ENCODE peak calls at places on chromosome 7, in six cellular contexts. One of them, this sample, is unnamed.

GRCh38 chr7:98762620-98763019 is 107.2 kb downstream of the TMEM130 start:
- DNase-seq in gastrocnemius medialis: no peak
- DNase-seq in psoas muscle: no peak
- DNase-seq in ovary: no peak
- DNase-seq in upper lobe of left lung: no peak
- DNase-seq in lung: no peak
- DNase-seq in this sample: no peak

GRCh38 chr7:158812684-158813083 is 16.6 kb downstream of the ESYT2 start:
- DNase-seq in gastrocnemius medialis: no peak
- DNase-seq in psoas muscle: no peak
- DNase-seq in ovary: no peak
- DNase-seq in upper lobe of left lung: no peak
- DNase-seq in lung: no peak
- DNase-seq in this sample: no peak

GRCh38 chr7:133491846-133492652 is 239.2 kb downstream of the EXOC4 start:
- DNase-seq in gastrocnemius medialis: no peak
- DNase-seq in psoas muscle: no peak
- DNase-seq in ovary: no peak
- DNase-seq in upper lobe of left lung: no peak
- DNase-seq in lung: no peak
- DNase-seq in this sample: no peak

GRCh38 chr7:72405389-72405788 is 6.7 kb downstream of the CALN1 start:
- DNase-seq in gastrocnemius medialis: no peak
- DNase-seq in psoas muscle: no peak
- DNase-seq in ovary: no peak
- DNase-seq in upper lobe of left lung: no peak
- DNase-seq in lung: no peak
- DNase-seq in this sample: no peak

GRCh38 chr7:6619961-6620360 is 4.6 kb downstream of the ZNF853 start:
- DNase-seq in gastrocnemius medialis: no peak
- DNase-seq in psoas muscle: no peak
- DNase-seq in ovary: no peak
- DNase-seq in upper lobe of left lung: no peak
- DNase-seq in lung: no peak
- DNase-seq in this sample: no peak

GRCh38 chr7:32164341-32164996 is 94.3 kb upstream of the PDE1C start:
- DNase-seq in gastrocnemius medialis: no peak
- DNase-seq in psoas muscle: no peak
- DNase-seq in ovary: no peak
- DNase-seq in upper lobe of left lung: no peak
- DNase-seq in lung: no peak
- DNase-seq in this sample: no peak

GRCh38 chr7:45598697-45599520 is 24.7 kb downstream of the ADCY1 start:
- DNase-seq in gastrocnemius medialis: no peak
- DNase-seq in psoas muscle: no peak
- DNase-seq in ovary: no peak
- DNase-seq in upper lobe of left lung: no peak
- DNase-seq in lung: peak; percentile 16
- DNase-seq in this sample: peak; percentile 1

GRCh38 chr7:5333121-5334050 is 50.6 kb downstream of the SLC29A4 start:
- DNase-seq in gastrocnemius medialis: no peak
- DNase-seq in psoas muscle: no peak
- DNase-seq in ovary: no peak
- DNase-seq in upper lobe of left lung: peak; percentile 70
- DNase-seq in lung: no peak
- DNase-seq in this sample: no peak

GRCh38 chr7:44796034-44796503 is 412 bp upstream of the PPIA start:
- DNase-seq in gastrocnemius medialis: peak; percentile 6
- DNase-seq in psoas muscle: no peak
- DNase-seq in ovary: no peak
- DNase-seq in upper lobe of left lung: no peak
- DNase-seq in lung: no peak
- DNase-seq in this sample: no peak

GRCh38 chr7:22197376-22197775 is 159.6 kb downstream of the RAPGEF5 start:
- DNase-seq in gastrocnemius medialis: no peak
- DNase-seq in psoas muscle: no peak
- DNase-seq in ovary: no peak
- DNase-seq in upper lobe of left lung: no peak
- DNase-seq in lung: no peak
- DNase-seq in this sample: no peak

GRCh38 chr7:46705416-46706255 is 784.6 kb upstream of the IGFBP3 start:
- DNase-seq in gastrocnemius medialis: no peak
- DNase-seq in psoas muscle: no peak
- DNase-seq in ovary: no peak
- DNase-seq in upper lobe of left lung: no peak
- DNase-seq in lung: no peak
- DNase-seq in this sample: no peak

GRCh38 chr7:101186839-101187448 is 6.9 kb upstream of the NAT16 start:
- DNase-seq in gastrocnemius medialis: no peak
- DNase-seq in psoas muscle: no peak
- DNase-seq in ovary: no peak
- DNase-seq in upper lobe of left lung: no peak
- DNase-seq in lung: no peak
- DNase-seq in this sample: no peak

GRCh38 chr7:73626814-73627213 is 2.5 kb upstream of the MLXIPL start:
- DNase-seq in gastrocnemius medialis: no peak
- DNase-seq in psoas muscle: no peak
- DNase-seq in ovary: no peak
- DNase-seq in upper lobe of left lung: no peak
- DNase-seq in lung: no peak
- DNase-seq in this sample: no peak

GRCh38 chr7:64509583-64509982 is 53.3 kb downstream of the ZNF680 start:
- DNase-seq in gastrocnemius medialis: no peak
- DNase-seq in psoas muscle: no peak
- DNase-seq in ovary: no peak
- DNase-seq in upper lobe of left lung: no peak
- DNase-seq in lung: no peak
- DNase-seq in this sample: no peak

GRCh38 chr7:86222806-86223205 is 420.9 kb upstream of the GRM3 start:
- DNase-seq in gastrocnemius medialis: no peak
- DNase-seq in psoas muscle: no peak
- DNase-seq in ovary: no peak
- DNase-seq in upper lobe of left lung: no peak
- DNase-seq in lung: no peak
- DNase-seq in this sample: no peak

GRCh38 chr7:147078324-147078723 is 961.7 kb downstream of the CNTNAP2 start:
- DNase-seq in gastrocnemius medialis: no peak
- DNase-seq in psoas muscle: no peak
- DNase-seq in ovary: no peak
- DNase-seq in upper lobe of left lung: no peak
- DNase-seq in lung: no peak
- DNase-seq in this sample: no peak

GRCh38 chr7:1665721-1666250 is 4.3 kb upstream of the ELFN1 start:
- DNase-seq in gastrocnemius medialis: no peak
- DNase-seq in psoas muscle: peak; percentile 52
- DNase-seq in ovary: peak; percentile 12
- DNase-seq in upper lobe of left lung: peak; percentile 87
- DNase-seq in lung: no peak
- DNase-seq in this sample: no peak

GRCh38 chr7:44045226-44046014 is 918 bp downstream of the DBNL start:
- DNase-seq in gastrocnemius medialis: no peak
- DNase-seq in psoas muscle: peak; percentile 6
- DNase-seq in ovary: no peak
- DNase-seq in upper lobe of left lung: no peak
- DNase-seq in lung: no peak
- DNase-seq in this sample: no peak

GRCh38 chr7:38679419-38679818 is 48.2 kb upstream of the AMPH start:
- DNase-seq in gastrocnemius medialis: no peak
- DNase-seq in psoas muscle: no peak
- DNase-seq in ovary: no peak
- DNase-seq in upper lobe of left lung: no peak
- DNase-seq in lung: no peak
- DNase-seq in this sample: no peak

GRCh38 chr7:34133983-34134782 is 228.8 kb downstream of the BMPER start:
- DNase-seq in gastrocnemius medialis: peak; percentile 63
- DNase-seq in psoas muscle: peak; percentile 82
- DNase-seq in ovary: peak; percentile 79
- DNase-seq in upper lobe of left lung: no peak
- DNase-seq in lung: peak; percentile 55
- DNase-seq in this sample: no peak

GRCh38 chr7:70578131-70578530 is 553.8 kb upstream of the GALNT17 start:
- DNase-seq in gastrocnemius medialis: no peak
- DNase-seq in psoas muscle: no peak
- DNase-seq in ovary: no peak
- DNase-seq in upper lobe of left lung: no peak
- DNase-seq in lung: no peak
- DNase-seq in this sample: no peak

GRCh38 chr7:130379019-130379418 is 1.3 kb upstream of the CPA1 start:
- DNase-seq in gastrocnemius medialis: no peak
- DNase-seq in psoas muscle: no peak
- DNase-seq in ovary: no peak
- DNase-seq in upper lobe of left lung: no peak
- DNase-seq in lung: no peak
- DNase-seq in this sample: peak; percentile 4

GRCh38 chr7:112290065-112290464 is 83.6 kb downstream of the ZNF277 start:
- DNase-seq in gastrocnemius medialis: no peak
- DNase-seq in psoas muscle: no peak
- DNase-seq in ovary: no peak
- DNase-seq in upper lobe of left lung: no peak
- DNase-seq in lung: no peak
- DNase-seq in this sample: no peak

GRCh38 chr7:91957236-91957635 is 16.6 kb downstream of the AKAP9 start:
- DNase-seq in gastrocnemius medialis: no peak
- DNase-seq in psoas muscle: no peak
- DNase-seq in ovary: no peak
- DNase-seq in upper lobe of left lung: no peak
- DNase-seq in lung: no peak
- DNase-seq in this sample: no peak

DNA sequence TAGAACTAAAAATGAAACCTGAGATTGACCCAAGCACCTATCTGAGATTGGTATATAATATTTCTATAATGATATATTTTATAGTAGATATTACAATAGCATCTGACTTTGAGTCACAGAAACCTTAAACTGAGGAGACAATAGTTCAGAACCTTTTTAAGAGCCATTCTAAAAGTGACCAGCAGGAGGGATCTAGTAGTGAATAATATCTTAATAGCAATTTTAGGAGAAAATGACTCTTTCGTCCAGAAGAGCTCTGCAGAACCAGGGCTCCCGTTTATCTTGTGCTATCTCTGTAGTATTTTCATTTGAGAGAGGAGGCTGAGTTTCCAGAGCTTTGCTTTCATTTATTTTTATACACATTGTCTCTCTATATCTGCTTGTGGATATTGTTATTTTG is 68.1 kb downstream of the PODXL start:
- DNase-seq in gastrocnemius medialis: no peak
- DNase-seq in psoas muscle: no peak
- DNase-seq in ovary: no peak
- DNase-seq in upper lobe of left lung: no peak
- DNase-seq in lung: no peak
- DNase-seq in this sample: no peak
- TF ChIP-seq CTCF in gastrocnemius medialis: no peak
- TF ChIP-seq CTCF in psoas muscle: peak; percentile 20
- TF ChIP-seq CTCF in ovary: no peak
- TF ChIP-seq CTCF in upper lobe of left lung: no peak
- TF ChIP-seq CTCF in lung: no peak
- TF ChIP-seq CTCF in this sample: no peak

GRCh38 chr7:134870156-134870555 is 90.7 kb downstream of the CALD1 start:
- DNase-seq in gastrocnemius medialis: no peak
- DNase-seq in psoas muscle: no peak
- DNase-seq in ovary: no peak
- DNase-seq in upper lobe of left lung: no peak
- DNase-seq in lung: no peak
- DNase-seq in this sample: no peak
- TF ChIP-seq CTCF in gastrocnemius medialis: no peak
- TF ChIP-seq CTCF in psoas muscle: no peak
- TF ChIP-seq CTCF in ovary: no peak
- TF ChIP-seq CTCF in upper lobe of left lung: no peak
- TF ChIP-seq CTCF in lung: no peak
- TF ChIP-seq CTCF in this sample: no peak

GRCh38 chr7:23530355-23530754 is 1.4 kb downstream of the TRA2A start:
- DNase-seq in gastrocnemius medialis: no peak
- DNase-seq in psoas muscle: no peak
- DNase-seq in ovary: no peak
- DNase-seq in upper lobe of left lung: no peak
- DNase-seq in lung: no peak
- DNase-seq in this sample: no peak
- TF ChIP-seq CTCF in gastrocnemius medialis: peak; percentile 10
- TF ChIP-seq CTCF in psoas muscle: no peak
- TF ChIP-seq CTCF in ovary: no peak
- TF ChIP-seq CTCF in upper lobe of left lung: no peak
- TF ChIP-seq CTCF in lung: no peak
- TF ChIP-seq CTCF in this sample: no peak

GRCh38 chr7:149765399-149766121 is 7.8 kb downstream of the ZNF467 start:
- DNase-seq in gastrocnemius medialis: no peak
- DNase-seq in psoas muscle: no peak
- DNase-seq in ovary: no peak
- DNase-seq in upper lobe of left lung: no peak
- DNase-seq in lung: no peak
- DNase-seq in this sample: no peak
- TF ChIP-seq CTCF in gastrocnemius medialis: no peak
- TF ChIP-seq CTCF in psoas muscle: no peak
- TF ChIP-seq CTCF in ovary: no peak
- TF ChIP-seq CTCF in upper lobe of left lung: no peak
- TF ChIP-seq CTCF in lung: no peak
- TF ChIP-seq CTCF in this sample: no peak